ENCODE peak calls at places on chromosomes 5 and 9, in ten cellular contexts. E, R, I, N, V, M, P, U, O and G are unnamed samples.

GRCh38 chr9:76613980-76614379 is 150.3 kb upstream of the PCA3 start:
- DNase-seq in E (no peak), R (no peak), I (no peak), N (no peak), V (no peak), M (peak), P (no peak), U (no peak), O (no peak), G (no peak)

GRCh38 chr5:154172785-154173184 is 17.7 kb upstream of the GALNT10 start:
- DNase-seq in E (no peak), R (no peak), I (no peak), N (no peak), V (no peak), M (no peak), P (no peak), U (no peak), O (no peak), G (no peak)

GRCh38 chr5:53874409-53874808 is 314.0 kb downstream of the NDUFS4 start:
- DNase-seq in E (no peak), R (peak), I (no peak), N (no peak), V (no peak), M (peak), P (peak), U (no peak), O (no peak), G (no peak)

GRCh38 chr5:61659221-61659696 is 327.2 kb downstream of the ZSWIM6 start:
- DNase-seq in E (no peak), R (no peak), I (no peak), N (no peak), V (no peak), M (no peak), P (no peak), U (no peak), O (peak), G (no peak)

GRCh38 chr5:34728236-34728635 is 72.1 kb downstream of the RAI14 start:
- DNase-seq in E (no peak), R (no peak), I (no peak), N (no peak), V (no peak), M (no peak), P (peak), U (no peak), O (no peak), G (no peak)

GRCh38 chr5:73118331-73119011 is 1.9 kb upstream of the TMEM171 start:
- DNase-seq in E (no peak), R (no peak), I (no peak), N (no peak), V (no peak), M (no peak), P (no peak), U (no peak), O (no peak), G (no peak)

GRCh38 chr5:97986069-97986468 is 787.4 kb upstream of the RGMB start:
- DNase-seq in E (peak), R (peak), I (no peak), N (peak), V (no peak), M (no peak), P (no peak), U (no peak), O (no peak), G (no peak)

GRCh38 chr5:173056783-173057061 is 570 bp downstream of the CREBRF start:
- DNase-seq in E (no peak), R (peak), I (no peak), N (no peak), V (no peak), M (no peak), P (no peak), U (no peak), O (peak), G (no peak)

GRCh38 chr5:74206571-74207550 is 433.7 kb downstream of the ENC1 start:
- DNase-seq in E (peak), R (peak), I (peak), N (peak), V (peak), M (no peak), P (no peak), U (no peak), O (peak), G (peak)

GRCh38 chr9:135070198-135070951 is 17.1 kb upstream of the OLFM1 start:
- DNase-seq in E (no peak), R (no peak), I (no peak), N (no peak), V (no peak), M (peak), P (peak), U (peak), O (peak), G (no peak)

GRCh38 chr5:149445739-149446369 is 66.8 kb upstream of the IL17B start:
- DNase-seq in E (peak), R (no peak), I (no peak), N (peak), V (peak), M (no peak), P (no peak), U (no peak), O (no peak), G (no peak)

GRCh38 chr9:33908114-33908513 is 91.2 kb downstream of the UBE2R2 start:
- DNase-seq in E (no peak), R (no peak), I (no peak), N (no peak), V (no peak), M (no peak), P (no peak), U (no peak), O (no peak), G (no peak)

GRCh38 chr5:157107508-157107907 is 1.3 kb downstream of the HAVCR2 start:
- DNase-seq in E (no peak), R (no peak), I (no peak), N (no peak), V (no peak), M (no peak), P (no peak), U (no peak), O (no peak), G (no peak)

DNA sequence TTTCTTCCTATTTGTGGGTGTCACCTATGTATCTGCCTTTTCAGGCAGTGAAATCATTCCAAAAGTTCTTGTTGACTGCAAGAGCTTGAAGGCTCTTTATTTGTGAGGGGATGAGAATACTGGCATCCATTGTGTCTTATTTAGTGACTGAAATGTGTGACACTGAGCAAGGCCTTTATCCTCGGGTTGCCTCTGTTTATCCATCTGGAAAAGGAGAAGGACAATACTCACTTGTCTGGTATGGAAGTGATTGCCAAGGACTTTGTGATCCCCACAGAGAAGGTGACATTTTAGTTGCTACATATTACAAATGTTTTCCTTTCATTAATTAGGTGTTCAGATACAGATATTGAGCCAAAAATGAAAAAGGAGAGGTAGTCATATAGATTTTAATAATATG is 80.2 kb downstream of the ARRDC3 start:
- DNase-seq in E (no peak), R (no peak), I (no peak), N (no peak), V (no peak), M (no peak), P (no peak), U (no peak), O (no peak), G (no peak)
- H3K27ac ChIP-seq in E (no peak), R (no peak), I (peak), N (no peak), V (no peak), M (no peak), P (no peak), U (no peak), O (no peak), G (no peak)

DNA sequence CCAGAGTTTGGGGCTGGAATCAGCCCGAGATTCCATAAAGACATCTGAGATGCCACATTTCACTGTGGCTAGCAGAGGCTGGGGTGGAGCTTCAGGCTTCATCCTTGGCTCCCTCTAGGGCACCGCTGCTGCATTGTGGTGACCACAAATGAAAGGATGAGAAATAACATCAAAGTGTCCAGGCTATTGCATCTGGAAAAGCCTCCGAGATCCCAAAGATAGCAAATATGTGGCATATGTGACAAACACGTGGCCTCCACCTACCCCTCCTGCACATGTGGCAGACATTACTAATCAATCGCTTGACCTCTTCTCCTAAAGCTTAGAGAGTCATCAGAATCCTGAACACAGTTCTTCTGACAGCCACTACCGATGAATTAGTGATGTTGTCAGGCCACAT is 4.5 kb downstream of the SPARC start:
- DNase-seq in E (no peak), R (no peak), I (no peak), N (no peak), V (no peak), M (no peak), P (no peak), U (no peak), O (no peak), G (no peak)
- H3K27ac ChIP-seq in E (peak), R (peak), I (peak), N (peak), V (peak), M (no peak), P (no peak), U (peak), O (no peak), G (peak)

GRCh38 chr5:138986186-138986775 is 111.1 kb upstream of the LRRTM2 start:
- DNase-seq in E (no peak), R (no peak), I (no peak), N (no peak), V (no peak), M (peak), P (no peak), U (no peak), O (no peak), G (no peak)

GRCh38 chr5:138989720-138990119 is 114.6 kb upstream of the LRRTM2 start:
- DNase-seq in E (no peak), R (no peak), I (no peak), N (peak), V (no peak), M (no peak), P (no peak), U (no peak), O (no peak), G (no peak)

GRCh38 chr5:138985256-138985655 is 110.1 kb upstream of the LRRTM2 start:
- DNase-seq in E (peak), R (no peak), I (no peak), N (peak), V (no peak), M (no peak), P (no peak), U (no peak), O (no peak), G (no peak)

GRCh38 chr5:138983984-138984383 is 108.8 kb upstream of the LRRTM2 start:
- DNase-seq in E (no peak), R (no peak), I (no peak), N (no peak), V (no peak), M (peak), P (no peak), U (no peak), O (no peak), G (no peak)

DNA sequence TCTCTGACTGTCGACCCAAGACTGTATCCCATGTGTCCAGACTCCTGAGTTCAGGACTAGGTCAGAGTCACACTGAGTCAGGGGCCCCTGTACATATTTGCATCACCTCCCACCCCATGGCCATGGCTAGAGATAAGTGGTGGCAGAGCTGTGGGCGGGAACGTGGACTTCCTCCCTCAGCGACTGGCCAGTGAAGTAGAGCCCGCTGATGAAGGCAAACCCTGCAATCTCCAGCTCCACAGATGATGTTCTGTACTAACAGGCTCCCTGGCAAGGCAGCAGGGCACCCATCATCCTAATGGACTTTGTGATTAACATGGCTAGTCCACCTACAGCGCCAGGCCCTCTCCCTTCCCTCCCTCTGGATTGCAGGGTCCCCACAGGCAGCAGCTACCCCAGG is 110.5 kb upstream of the LRRTM2 start:
- DNase-seq in E (no peak), R (no peak), I (no peak), N (no peak), V (no peak), M (peak), P (no peak), U (no peak), O (no peak), G (no peak)
- H3K27ac ChIP-seq in E (no peak), R (no peak), I (no peak), N (no peak), V (no peak), M (peak), P (no peak), U (no peak), O (no peak), G (peak)

DNA sequence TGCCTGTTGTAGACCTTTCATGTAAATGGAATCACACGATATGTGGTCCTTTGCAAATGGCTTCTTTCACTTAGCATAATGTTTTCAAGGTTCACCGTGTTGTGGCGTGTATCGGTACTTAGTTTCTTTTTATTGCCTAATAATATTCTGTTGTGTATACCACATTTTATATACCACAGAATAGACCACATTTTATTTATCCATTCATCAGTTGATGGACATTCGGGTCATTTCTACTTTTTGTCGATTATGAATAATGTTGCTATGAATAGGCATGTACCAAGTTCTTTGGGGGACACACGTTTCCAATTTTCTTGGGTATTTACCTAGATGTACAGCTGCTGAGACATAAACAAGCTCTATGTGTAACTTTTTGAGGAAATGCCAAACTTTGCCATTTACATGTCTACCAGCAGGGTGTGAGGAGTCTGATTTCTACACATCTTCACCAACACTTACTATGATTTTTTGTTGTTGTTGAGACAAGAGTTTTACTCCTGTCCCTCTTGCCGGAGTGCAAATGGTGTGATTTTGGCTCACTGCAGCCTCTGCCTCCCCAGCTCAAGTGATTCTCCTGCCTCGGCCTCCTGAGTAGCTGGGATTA is 144.7 kb downstream of the RGS3 start:
- DNase-seq in E (no peak), R (no peak), I (no peak), N (no peak), V (no peak), M (no peak), P (no peak), U (peak), O (no peak), G (no peak)
- H3K27ac ChIP-seq in E (no peak), R (no peak), I (no peak), N (no peak), V (no peak), M (no peak), P (no peak), U (no peak), O (no peak), G (peak)

DNA sequence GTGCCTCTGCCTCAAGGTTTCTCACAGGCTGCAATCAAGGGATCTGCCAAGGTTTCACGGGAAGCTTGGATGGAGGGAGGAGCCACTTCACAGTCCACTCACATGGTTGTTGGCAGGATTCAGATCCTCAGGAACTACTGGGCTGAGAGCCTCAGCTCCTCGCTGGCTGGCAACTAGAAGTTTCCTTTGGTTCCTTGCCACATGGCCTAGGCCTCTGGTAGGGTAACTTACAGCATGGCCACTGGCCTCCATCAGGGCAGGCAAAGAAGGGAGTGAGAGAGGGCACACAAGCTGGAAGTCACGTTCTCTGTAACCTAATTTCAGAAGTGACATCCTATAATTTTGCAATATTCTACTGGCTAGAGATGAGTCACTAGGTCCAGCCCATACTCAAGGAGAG is 32.2 kb downstream of the SPOCK1 start:
- DNase-seq in E (no peak), R (no peak), I (peak), N (no peak), V (no peak), M (no peak), P (no peak), U (no peak), O (no peak), G (peak)
- H3K27ac ChIP-seq in E (no peak), R (no peak), I (peak), N (no peak), V (no peak), M (no peak), P (no peak), U (no peak), O (no peak), G (no peak)

GRCh38 chr5:43075319-43076293 is 35.5 kb upstream of the ANXA2R start:
- DNase-seq in E (peak), R (no peak), I (peak), N (no peak), V (no peak), M (no peak), P (no peak), U (no peak), O (no peak), G (peak)
- H3K27ac ChIP-seq in E (peak), R (peak), I (peak), N (no peak), V (no peak), M (no peak), P (no peak), U (no peak), O (no peak), G (no peak)

DNA sequence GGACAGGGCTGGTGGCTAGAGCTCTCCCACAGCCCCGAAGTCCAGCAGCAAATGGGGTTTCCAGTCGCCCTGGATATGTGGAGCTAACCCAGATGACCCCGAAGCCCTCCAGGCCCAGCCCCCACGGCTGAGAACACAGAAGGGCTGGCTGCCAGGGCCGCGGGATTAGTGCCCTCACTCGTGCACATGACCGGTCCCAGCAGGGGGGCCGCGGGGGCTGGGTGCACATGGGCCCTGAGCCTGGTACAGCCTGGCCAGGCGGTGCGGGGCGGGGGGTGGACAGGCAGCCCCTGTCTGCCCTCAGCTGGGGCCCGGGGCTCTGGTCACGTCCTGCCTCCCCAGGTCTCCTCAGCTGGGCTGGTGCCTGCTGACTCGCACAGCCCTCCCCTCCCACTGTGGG is 5.9 kb downstream of the SSNA1 start:
- DNase-seq in E (no peak), R (no peak), I (no peak), N (no peak), V (no peak), M (peak), P (peak), U (no peak), O (peak), G (no peak)
- H3K27ac ChIP-seq in E (no peak), R (peak), I (no peak), N (no peak), V (no peak), M (peak), P (no peak), U (no peak), O (peak), G (no peak)

GRCh38 chr9:127131871-127132270 is 9.4 kb upstream of the ANGPTL2 start:
- DNase-seq in E (no peak), R (peak), I (no peak), N (peak), V (peak), M (no peak), P (peak), U (no peak), O (no peak), G (no peak)
- H3K27ac ChIP-seq in E (no peak), R (peak), I (peak), N (peak), V (no peak), M (peak), P (no peak), U (peak), O (no peak), G (peak)

GRCh38 chr5:94691270-94691669 is 72.8 kb downstream of the SLF1 start:
- DNase-seq in E (no peak), R (no peak), I (no peak), N (no peak), V (no peak), M (no peak), P (no peak), U (no peak), O (no peak), G (no peak)
- H3K27ac ChIP-seq in E (no peak), R (no peak), I (no peak), N (no peak), V (no peak), M (no peak), P (no peak), U (no peak), O (no peak), G (no peak)

GRCh38 chr5:38923661-38924451 is 78.0 kb downstream of the OSMR start:
- DNase-seq in E (no peak), R (no peak), I (no peak), N (peak), V (no peak), M (no peak), P (no peak), U (no peak), O (no peak), G (no peak)
- H3K27ac ChIP-seq in E (no peak), R (no peak), I (no peak), N (peak), V (no peak), M (no peak), P (no peak), U (no peak), O (no peak), G (peak)